ENCODE peak calls at places on chromosomes 16 and 17, in six cellular contexts. One of them, this sample, is unnamed.

GRCh38 chr17:40491486-40491885 is 9.9 kb downstream of the TNS4 start:
- DNase-seq in AG04450: no peak
- DNase-seq in GM12865: no peak
- DNase-seq in Peyer's patch: no peak
- DNase-seq in mucosa of descending colon: peak; percentile 67
- DNase-seq in tibial artery: no peak
- DNase-seq in this sample: no peak

GRCh38 chr17:72538921-72539352 is 418.1 kb downstream of the SOX9 start:
- DNase-seq in AG04450: no peak
- DNase-seq in GM12865: no peak
- DNase-seq in Peyer's patch: no peak
- DNase-seq in mucosa of descending colon: peak; percentile 57
- DNase-seq in tibial artery: no peak
- DNase-seq in this sample: no peak

GRCh38 chr17:72381597-72382397 is 261.0 kb downstream of the SOX9 start:
- DNase-seq in AG04450: no peak
- DNase-seq in GM12865: no peak
- DNase-seq in Peyer's patch: no peak
- DNase-seq in mucosa of descending colon: no peak
- DNase-seq in tibial artery: no peak
- DNase-seq in this sample: no peak

GRCh38 chr17:44556114-44556853 is 1.0 kb upstream of the FZD2 start:
- DNase-seq in AG04450: no peak
- DNase-seq in GM12865: peak; percentile 59
- DNase-seq in Peyer's patch: peak; percentile 71
- DNase-seq in mucosa of descending colon: no peak
- DNase-seq in tibial artery: peak; percentile 66
- DNase-seq in this sample: no peak

GRCh38 chr16:79509221-79509631 is 91.3 kb downstream of the MAF start:
- DNase-seq in AG04450: no peak
- DNase-seq in GM12865: no peak
- DNase-seq in Peyer's patch: peak; percentile 46
- DNase-seq in mucosa of descending colon: peak; percentile 28
- DNase-seq in tibial artery: peak; percentile 81
- DNase-seq in this sample: no peak

GRCh38 chr16:57058291-57058861 is 34.0 kb upstream of the CPNE2 start:
- DNase-seq in AG04450: no peak
- DNase-seq in GM12865: no peak
- DNase-seq in Peyer's patch: no peak
- DNase-seq in mucosa of descending colon: no peak
- DNase-seq in tibial artery: no peak
- DNase-seq in this sample: no peak

GRCh38 chr17:41403409-41404023 is 6.1 kb upstream of the KRT31 start:
- DNase-seq in AG04450: no peak
- DNase-seq in GM12865: no peak
- DNase-seq in Peyer's patch: no peak
- DNase-seq in mucosa of descending colon: no peak
- DNase-seq in tibial artery: no peak
- DNase-seq in this sample: no peak

GRCh38 chr16:1037023-1037933 is 35.3 kb upstream of the SSTR5 start:
- DNase-seq in AG04450: no peak
- DNase-seq in GM12865: no peak
- DNase-seq in Peyer's patch: no peak
- DNase-seq in mucosa of descending colon: no peak
- DNase-seq in tibial artery: no peak
- DNase-seq in this sample: peak; percentile 20

GRCh38 chr17:78967782-78968362 is 11.9 kb downstream of the LGALS3BP start:
- DNase-seq in AG04450: no peak
- DNase-seq in GM12865: no peak
- DNase-seq in Peyer's patch: no peak
- DNase-seq in mucosa of descending colon: no peak
- DNase-seq in tibial artery: no peak
- DNase-seq in this sample: no peak

GRCh38 chr16:60107467-60107866 is 1373.4 kb upstream of the GOT2 start:
- DNase-seq in AG04450: no peak
- DNase-seq in GM12865: no peak
- DNase-seq in Peyer's patch: no peak
- DNase-seq in mucosa of descending colon: no peak
- DNase-seq in tibial artery: no peak
- DNase-seq in this sample: peak; percentile 13

GRCh38 chr17:4947411-4948165 is 742 bp downstream of the PFN1 start:
- DNase-seq in AG04450: no peak
- DNase-seq in GM12865: peak; percentile 92
- DNase-seq in Peyer's patch: peak; percentile 87
- DNase-seq in mucosa of descending colon: peak; percentile 88
- DNase-seq in tibial artery: peak; percentile 85
- DNase-seq in this sample: peak; percentile 45

GRCh38 chr17:28916302-28916934 is 13.5 kb upstream of the DHRS13 start:
- DNase-seq in AG04450: no peak
- DNase-seq in GM12865: peak; percentile 64
- DNase-seq in Peyer's patch: peak; percentile 81
- DNase-seq in mucosa of descending colon: no peak
- DNase-seq in tibial artery: no peak
- DNase-seq in this sample: no peak

GRCh38 chr17:4438162-4438944 is 4.6 kb downstream of the SPNS3 start:
- DNase-seq in AG04450: no peak
- DNase-seq in GM12865: no peak
- DNase-seq in Peyer's patch: no peak
- DNase-seq in mucosa of descending colon: no peak
- DNase-seq in tibial artery: no peak
- DNase-seq in this sample: no peak

GRCh38 chr17:5050281-5050680 is 15.1 kb upstream of the SLC52A1 start:
- DNase-seq in AG04450: no peak
- DNase-seq in GM12865: no peak
- DNase-seq in Peyer's patch: no peak
- DNase-seq in mucosa of descending colon: no peak
- DNase-seq in tibial artery: no peak
- DNase-seq in this sample: no peak

GRCh38 chr16:81626181-81626674 is 152.9 kb upstream of the PLCG2 start:
- DNase-seq in AG04450: no peak
- DNase-seq in GM12865: peak; percentile 31
- DNase-seq in Peyer's patch: no peak
- DNase-seq in mucosa of descending colon: no peak
- DNase-seq in tibial artery: no peak
- DNase-seq in this sample: no peak

GRCh38 chr16:29011112-29011511 is 26.3 kb downstream of the LAT start:
- DNase-seq in AG04450: no peak
- DNase-seq in GM12865: no peak
- DNase-seq in Peyer's patch: no peak
- DNase-seq in mucosa of descending colon: no peak
- DNase-seq in tibial artery: no peak
- DNase-seq in this sample: no peak

GRCh38 chr16:65601781-65602180 is 479.9 kb upstream of the CDH11 start:
- DNase-seq in AG04450: no peak
- DNase-seq in GM12865: no peak
- DNase-seq in Peyer's patch: no peak
- DNase-seq in mucosa of descending colon: no peak
- DNase-seq in tibial artery: no peak
- DNase-seq in this sample: no peak

GRCh38 chr17:13030459-13031305 is 12.9 kb upstream of the ELAC2 start:
- DNase-seq in AG04450: peak; percentile 13
- DNase-seq in GM12865: peak; percentile 58
- DNase-seq in Peyer's patch: peak; percentile 72
- DNase-seq in mucosa of descending colon: no peak
- DNase-seq in tibial artery: no peak
- DNase-seq in this sample: no peak

GRCh38 chr16:12468552-12468951 is 335.1 kb downstream of the CPPED1 start:
- DNase-seq in AG04450: no peak
- DNase-seq in GM12865: no peak
- DNase-seq in Peyer's patch: no peak
- DNase-seq in mucosa of descending colon: no peak
- DNase-seq in tibial artery: no peak
- DNase-seq in this sample: no peak

GRCh38 chr17:81889602-81890001 is 1.8 kb downstream of the ALYREF start:
- DNase-seq in AG04450: no peak
- DNase-seq in GM12865: no peak
- DNase-seq in Peyer's patch: no peak
- DNase-seq in mucosa of descending colon: no peak
- DNase-seq in tibial artery: no peak
- DNase-seq in this sample: no peak

GRCh38 chr17:3479988-3480387 is 4.2 kb downstream of the ASPA start:
- DNase-seq in AG04450: no peak
- DNase-seq in GM12865: no peak
- DNase-seq in Peyer's patch: no peak
- DNase-seq in mucosa of descending colon: no peak
- DNase-seq in tibial artery: no peak
- DNase-seq in this sample: no peak

GRCh38 chr17:5757306-5757907 is 173.1 kb upstream of the NLRP1 start:
- DNase-seq in AG04450: no peak
- DNase-seq in GM12865: no peak
- DNase-seq in Peyer's patch: no peak
- DNase-seq in mucosa of descending colon: no peak
- DNase-seq in tibial artery: peak; percentile 44
- DNase-seq in this sample: no peak

GRCh38 chr17:9926150-9926804 is 21.2 kb upstream of the RCVRN start:
- DNase-seq in AG04450: no peak
- DNase-seq in GM12865: no peak
- DNase-seq in Peyer's patch: no peak
- DNase-seq in mucosa of descending colon: no peak
- DNase-seq in tibial artery: no peak
- DNase-seq in this sample: no peak

GRCh38 chr17:2379489-2380224 is 21.2 kb downstream of the MNT start:
- DNase-seq in AG04450: no peak
- DNase-seq in GM12865: no peak
- DNase-seq in Peyer's patch: no peak
- DNase-seq in mucosa of descending colon: no peak
- DNase-seq in tibial artery: no peak
- DNase-seq in this sample: no peak

GRCh38 chr16:16778322-16778721 is 399.4 kb downstream of the NPIPA7 start:
- DNase-seq in AG04450: no peak
- DNase-seq in GM12865: no peak
- DNase-seq in Peyer's patch: no peak
- DNase-seq in mucosa of descending colon: no peak
- DNase-seq in tibial artery: no peak
- DNase-seq in this sample: no peak

GRCh38 chr17:2406903-2407790 is 6.3 kb upstream of the MNT start:
- DNase-seq in AG04450: no peak
- DNase-seq in GM12865: no peak
- DNase-seq in Peyer's patch: peak; percentile 94
- DNase-seq in mucosa of descending colon: peak; percentile 84
- DNase-seq in tibial artery: peak; percentile 95
- DNase-seq in this sample: no peak

GRCh38 chr17:55720917-55721836 is 1.5 kb downstream of the TMEM100 start:
- DNase-seq in AG04450: no peak
- DNase-seq in GM12865: no peak
- DNase-seq in Peyer's patch: no peak
- DNase-seq in mucosa of descending colon: no peak
- DNase-seq in tibial artery: no peak
- DNase-seq in this sample: no peak
- H3K4me3 ChIP-seq in AG04450: no peak overlapping the region
- H3K4me3 ChIP-seq in GM12865: no peak overlapping the region
- H3K4me3 ChIP-seq in Peyer's patch: no peak overlapping the region
- H3K4me3 ChIP-seq in mucosa of descending colon: no peak overlapping the region
- H3K4me3 ChIP-seq in tibial artery: no peak overlapping the region
- H3K4me3 ChIP-seq in this sample: no peak overlapping the region

DNA sequence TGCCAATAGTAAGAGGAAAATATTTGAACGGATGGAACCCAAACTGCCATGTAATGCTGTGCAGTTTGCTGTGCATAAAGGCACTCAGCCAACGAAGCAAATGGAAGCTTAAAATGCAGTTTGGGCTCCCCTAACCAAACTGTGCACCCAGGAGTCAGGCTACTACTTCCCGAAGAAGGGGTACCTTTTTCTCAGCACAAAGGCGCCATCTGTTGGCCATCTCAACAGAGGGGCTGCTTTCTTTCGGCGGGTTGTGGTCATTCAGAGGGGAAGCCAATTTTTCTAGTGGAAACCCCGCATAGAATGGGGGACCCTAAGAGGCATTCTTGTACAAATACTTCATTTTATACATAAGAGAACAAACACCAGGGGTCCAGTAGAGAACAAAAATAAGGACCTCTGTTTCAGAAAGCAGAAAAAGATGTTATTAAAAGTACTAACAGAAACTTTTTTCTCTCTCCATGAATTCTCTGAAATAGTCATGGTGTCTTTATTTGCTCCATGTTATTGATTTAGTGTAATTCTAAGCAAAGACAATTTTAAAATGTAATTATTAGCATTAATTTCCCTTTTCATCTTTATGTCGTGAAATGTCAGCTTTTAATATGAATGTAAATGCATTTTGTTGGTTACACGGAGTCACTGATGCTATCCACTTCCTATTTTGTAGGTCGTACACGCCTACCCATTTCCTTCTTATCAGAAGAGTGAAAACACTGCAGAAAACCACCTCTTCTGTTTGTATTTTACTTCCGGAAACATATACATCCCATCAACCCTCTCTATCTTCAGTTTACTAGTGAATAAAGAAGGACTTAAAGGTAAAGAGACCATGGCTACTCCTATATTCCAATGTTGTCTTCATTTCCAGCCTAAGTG is 453.3 kb downstream of the KCNJ2 start:
- DNase-seq in AG04450: no peak
- DNase-seq in GM12865: peak; percentile 14
- DNase-seq in Peyer's patch: peak; percentile 58
- DNase-seq in mucosa of descending colon: peak; percentile 56
- DNase-seq in tibial artery: no peak
- DNase-seq in this sample: peak; percentile 49
- TF ChIP-seq CTCF in AG04450: peak; percentile 49
- TF ChIP-seq CTCF in GM12865: peak; percentile 34
- TF ChIP-seq CTCF in Peyer's patch: peak; percentile 45
- TF ChIP-seq CTCF in mucosa of descending colon: no peak
- TF ChIP-seq CTCF in tibial artery: no peak
- TF ChIP-seq CTCF in this sample: no peak

GRCh38 chr16:88383401-88384221 is 852 bp downstream of the ZNF469 start:
- DNase-seq in AG04450: no peak
- DNase-seq in GM12865: no peak
- DNase-seq in Peyer's patch: no peak
- DNase-seq in mucosa of descending colon: peak; percentile 39
- DNase-seq in tibial artery: peak; percentile 73
- DNase-seq in this sample: no peak
- H3K4me3 ChIP-seq in AG04450: peak overlapping the region; percentile 79
- H3K4me3 ChIP-seq in GM12865: no peak overlapping the region
- H3K4me3 ChIP-seq in Peyer's patch: peak overlapping the region; percentile 38
- H3K4me3 ChIP-seq in mucosa of descending colon: no peak overlapping the region
- H3K4me3 ChIP-seq in tibial artery: peak overlapping the region; percentile 59
- H3K4me3 ChIP-seq in this sample: no peak overlapping the region

DNA sequence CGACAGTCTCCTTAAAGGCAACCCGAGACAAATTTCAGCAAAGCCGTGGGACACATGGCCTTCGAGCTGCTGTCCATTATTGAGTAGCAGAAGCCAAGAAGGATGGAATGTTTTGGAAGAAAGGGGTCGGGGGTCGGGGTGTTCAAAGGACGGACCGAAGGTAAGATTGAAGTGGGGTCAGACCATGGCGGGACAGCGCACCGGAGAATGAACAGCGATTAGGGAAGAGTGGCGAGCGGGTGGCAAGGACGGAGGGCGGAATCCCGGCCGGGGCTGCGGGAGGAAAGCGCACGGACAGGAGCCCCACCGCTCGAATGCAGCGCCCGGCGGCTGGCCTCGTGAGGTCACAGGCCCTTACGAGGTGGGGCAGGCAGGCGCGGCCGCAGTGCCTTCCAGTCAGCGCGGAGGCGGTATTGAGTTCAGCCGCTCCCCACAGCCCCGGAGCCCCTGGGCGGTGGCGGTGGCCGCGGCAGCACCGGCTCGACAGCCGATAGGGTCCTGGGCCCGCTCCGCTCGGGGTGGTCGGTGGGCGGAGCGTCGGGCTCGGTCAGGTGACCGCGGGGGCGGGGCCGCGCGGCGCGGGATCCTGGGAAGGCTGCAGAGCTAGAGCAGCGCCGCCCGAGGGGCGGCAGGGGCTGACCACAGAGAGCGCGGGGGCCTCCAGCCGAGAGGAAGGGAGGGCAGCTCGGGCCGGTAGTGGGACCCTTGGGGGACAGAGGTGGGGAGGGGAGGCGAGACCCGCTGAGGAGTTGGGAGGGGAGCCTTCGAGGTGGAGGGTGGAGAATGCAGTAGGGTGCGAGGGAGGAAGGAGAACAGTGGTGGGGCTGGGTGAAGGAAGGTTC is at the start of gene EFCAB13:
- DNase-seq in AG04450: peak; percentile 18
- DNase-seq in GM12865: peak; percentile 98
- DNase-seq in Peyer's patch: peak; percentile 96
- DNase-seq in mucosa of descending colon: peak; percentile 93
- DNase-seq in tibial artery: peak; percentile 94
- DNase-seq in this sample: peak; percentile 30
- TF ChIP-seq CTCF in AG04450: no peak
- TF ChIP-seq CTCF in GM12865: no peak
- TF ChIP-seq CTCF in Peyer's patch: peak; percentile 41
- TF ChIP-seq CTCF in mucosa of descending colon: no peak
- TF ChIP-seq CTCF in tibial artery: peak; percentile 34
- TF ChIP-seq CTCF in this sample: no peak

This sample was measured in HL-60.